ENCODE peak calls at places on chromosomes 11 and 22, in nine cellular contexts. One of them, this sample, is unnamed.

GRCh38 chr11:107293677-107294344 is 163.8 kb downstream of the CWF19L2 start:
- DNase-seq in CD8-positive, alpha-beta T cell: no peak
- DNase-seq in GM13976: no peak
- DNase-seq in fibroblast of the aortic adventitia: no peak
- DNase-seq in fibroblast of lung: peak
- DNase-seq in left ventricle myocardium inferior: no peak
- DNase-seq in astrocyte: peak
- DNase-seq in mucosa of descending colon: no peak
- DNase-seq in MM.1S: no peak
- DNase-seq in this sample: no peak

GRCh38 chr11:11415786-11416390 is 62.8 kb upstream of the CSNK2A3 start:
- DNase-seq in MM.1S: no peak
- DNase-seq in CD8-positive, alpha-beta T cell: no peak
- DNase-seq in fibroblast of the aortic adventitia: peak
- DNase-seq in fibroblast of lung: no peak
- DNase-seq in mucosa of descending colon: no peak
- DNase-seq in GM13976: no peak
- DNase-seq in left ventricle myocardium inferior: no peak
- DNase-seq in astrocyte: peak
- DNase-seq in this sample: no peak

GRCh38 chr22:38733329-38734202 is 22.2 kb downstream of the SUN2 start:
- DNase-seq in CD8-positive, alpha-beta T cell: peak
- DNase-seq in MM.1S: peak
- DNase-seq in fibroblast of lung: peak
- DNase-seq in fibroblast of the aortic adventitia: peak
- DNase-seq in left ventricle myocardium inferior: peak
- DNase-seq in astrocyte: no peak
- DNase-seq in GM13976: peak
- DNase-seq in mucosa of descending colon: peak
- DNase-seq in this sample: peak

GRCh38 chr22:27952091-27952490 is 33.0 kb upstream of the PITPNB start:
- DNase-seq in mucosa of descending colon: no peak
- DNase-seq in GM13976: no peak
- DNase-seq in MM.1S: no peak
- DNase-seq in fibroblast of lung: peak
- DNase-seq in left ventricle myocardium inferior: no peak
- DNase-seq in astrocyte: peak
- DNase-seq in fibroblast of the aortic adventitia: peak
- DNase-seq in CD8-positive, alpha-beta T cell: no peak
- DNase-seq in this sample: no peak

GRCh38 chr11:17519031-17519430 is 25.2 kb downstream of the USH1C start:
- DNase-seq in fibroblast of the aortic adventitia: no peak
- DNase-seq in CD8-positive, alpha-beta T cell: no peak
- DNase-seq in mucosa of descending colon: no peak
- DNase-seq in MM.1S: no peak
- DNase-seq in astrocyte: no peak
- DNase-seq in left ventricle myocardium inferior: no peak
- DNase-seq in fibroblast of lung: no peak
- DNase-seq in GM13976: no peak
- DNase-seq in this sample: no peak

GRCh38 chr11:128157423-128158298 is 429.7 kb downstream of the ETS1 start:
- DNase-seq in astrocyte: peak
- DNase-seq in fibroblast of the aortic adventitia: peak
- DNase-seq in fibroblast of lung: peak
- DNase-seq in mucosa of descending colon: no peak
- DNase-seq in GM13976: peak
- DNase-seq in left ventricle myocardium inferior: no peak
- DNase-seq in CD8-positive, alpha-beta T cell: peak
- DNase-seq in MM.1S: peak
- DNase-seq in this sample: peak

GRCh38 chr22:17785185-17786184 is 11.2 kb upstream of the BID start:
- DNase-seq in MM.1S: peak
- DNase-seq in left ventricle myocardium inferior: peak
- DNase-seq in CD8-positive, alpha-beta T cell: peak
- DNase-seq in astrocyte: no peak
- DNase-seq in fibroblast of lung: peak
- DNase-seq in mucosa of descending colon: peak
- DNase-seq in GM13976: peak
- DNase-seq in fibroblast of the aortic adventitia: no peak
- DNase-seq in this sample: no peak

GRCh38 chr22:37207981-37208380 is 4.3 kb downstream of the SSTR3 start:
- DNase-seq in MM.1S: no peak
- DNase-seq in fibroblast of the aortic adventitia: no peak
- DNase-seq in astrocyte: no peak
- DNase-seq in GM13976: no peak
- DNase-seq in CD8-positive, alpha-beta T cell: peak
- DNase-seq in fibroblast of lung: no peak
- DNase-seq in left ventricle myocardium inferior: no peak
- DNase-seq in mucosa of descending colon: no peak
- DNase-seq in this sample: no peak

GRCh38 chr11:17008099-17008498 is 6.1 kb downstream of the PLEKHA7 start:
- DNase-seq in mucosa of descending colon: peak
- DNase-seq in fibroblast of lung: no peak
- DNase-seq in MM.1S: no peak
- DNase-seq in left ventricle myocardium inferior: no peak
- DNase-seq in CD8-positive, alpha-beta T cell: no peak
- DNase-seq in astrocyte: no peak
- DNase-seq in fibroblast of the aortic adventitia: no peak
- DNase-seq in GM13976: no peak
- DNase-seq in this sample: no peak

GRCh38 chr11:106690923-106691322 is 327.4 kb downstream of the GUCY1A2 start:
- DNase-seq in fibroblast of the aortic adventitia: no peak
- DNase-seq in GM13976: no peak
- DNase-seq in MM.1S: no peak
- DNase-seq in CD8-positive, alpha-beta T cell: no peak
- DNase-seq in astrocyte: no peak
- DNase-seq in mucosa of descending colon: no peak
- DNase-seq in fibroblast of lung: no peak
- DNase-seq in left ventricle myocardium inferior: no peak
- DNase-seq in this sample: no peak

GRCh38 chr11:33325456-33325855 is 68.3 kb downstream of the HIPK3 start:
- DNase-seq in mucosa of descending colon: no peak
- DNase-seq in astrocyte: no peak
- DNase-seq in fibroblast of lung: no peak
- DNase-seq in CD8-positive, alpha-beta T cell: no peak
- DNase-seq in GM13976: no peak
- DNase-seq in MM.1S: no peak
- DNase-seq in left ventricle myocardium inferior: no peak
- DNase-seq in fibroblast of the aortic adventitia: no peak
- DNase-seq in this sample: no peak

GRCh38 chr11:33324211-33324985 is 67.2 kb downstream of the HIPK3 start:
- DNase-seq in MM.1S: no peak
- DNase-seq in astrocyte: no peak
- DNase-seq in CD8-positive, alpha-beta T cell: no peak
- DNase-seq in fibroblast of lung: no peak
- DNase-seq in mucosa of descending colon: no peak
- DNase-seq in fibroblast of the aortic adventitia: no peak
- DNase-seq in GM13976: no peak
- DNase-seq in left ventricle myocardium inferior: no peak
- DNase-seq in this sample: no peak

GRCh38 chr11:33321483-33321882 is 64.3 kb downstream of the HIPK3 start:
- DNase-seq in astrocyte: no peak
- DNase-seq in mucosa of descending colon: no peak
- DNase-seq in MM.1S: no peak
- DNase-seq in CD8-positive, alpha-beta T cell: no peak
- DNase-seq in left ventricle myocardium inferior: no peak
- DNase-seq in fibroblast of the aortic adventitia: no peak
- DNase-seq in GM13976: no peak
- DNase-seq in fibroblast of lung: no peak
- DNase-seq in this sample: no peak

GRCh38 chr11:33320814-33321330 is 63.7 kb downstream of the HIPK3 start:
- DNase-seq in left ventricle myocardium inferior: no peak
- DNase-seq in GM13976: no peak
- DNase-seq in CD8-positive, alpha-beta T cell: no peak
- DNase-seq in fibroblast of lung: no peak
- DNase-seq in fibroblast of the aortic adventitia: peak
- DNase-seq in MM.1S: no peak
- DNase-seq in mucosa of descending colon: no peak
- DNase-seq in astrocyte: peak
- DNase-seq in this sample: no peak

GRCh38 chr11:33323421-33323820 is 66.2 kb downstream of the HIPK3 start:
- DNase-seq in fibroblast of lung: no peak
- DNase-seq in MM.1S: no peak
- DNase-seq in astrocyte: no peak
- DNase-seq in left ventricle myocardium inferior: no peak
- DNase-seq in fibroblast of the aortic adventitia: no peak
- DNase-seq in CD8-positive, alpha-beta T cell: no peak
- DNase-seq in mucosa of descending colon: no peak
- DNase-seq in GM13976: no peak
- DNase-seq in this sample: no peak
- TF ChIP-seq CTCF in fibroblast of lung: no peak
- TF ChIP-seq CTCF in MM.1S: no peak
- TF ChIP-seq CTCF in astrocyte: no peak
- TF ChIP-seq CTCF in left ventricle myocardium inferior: peak
- TF ChIP-seq CTCF in fibroblast of the aortic adventitia: no peak
- TF ChIP-seq CTCF in CD8-positive, alpha-beta T cell: no peak
- TF ChIP-seq CTCF in mucosa of descending colon: no peak
- TF ChIP-seq CTCF in GM13976: no peak
- TF ChIP-seq CTCF in this sample: no peak

GRCh38 chr11:69102161-69102695 is 53.5 kb downstream of the TPCN2 start:
- DNase-seq in mucosa of descending colon: no peak
- DNase-seq in GM13976: no peak
- DNase-seq in left ventricle myocardium inferior: no peak
- DNase-seq in MM.1S: no peak
- DNase-seq in astrocyte: no peak
- DNase-seq in fibroblast of lung: no peak
- DNase-seq in CD8-positive, alpha-beta T cell: no peak
- DNase-seq in fibroblast of the aortic adventitia: no peak
- DNase-seq in this sample: no peak

GRCh38 chr11:69101100-69101791 is 52.5 kb downstream of the TPCN2 start:
- DNase-seq in astrocyte: peak
- DNase-seq in mucosa of descending colon: peak
- DNase-seq in MM.1S: peak
- DNase-seq in GM13976: peak
- DNase-seq in left ventricle myocardium inferior: peak
- DNase-seq in CD8-positive, alpha-beta T cell: peak
- DNase-seq in fibroblast of lung: peak
- DNase-seq in fibroblast of the aortic adventitia: peak
- DNase-seq in this sample: peak

GRCh38 chr11:69101792-69102152 is 53.0 kb downstream of the TPCN2 start:
- DNase-seq in mucosa of descending colon: no peak
- DNase-seq in GM13976: no peak
- DNase-seq in CD8-positive, alpha-beta T cell: no peak
- DNase-seq in fibroblast of lung: no peak
- DNase-seq in fibroblast of the aortic adventitia: no peak
- DNase-seq in MM.1S: no peak
- DNase-seq in left ventricle myocardium inferior: no peak
- DNase-seq in astrocyte: no peak
- DNase-seq in this sample: peak

GRCh38 chr11:69104212-69104855 is 51.4 kb upstream of the SMIM38 start:
- DNase-seq in MM.1S: no peak
- DNase-seq in astrocyte: no peak
- DNase-seq in fibroblast of lung: no peak
- DNase-seq in mucosa of descending colon: no peak
- DNase-seq in left ventricle myocardium inferior: no peak
- DNase-seq in GM13976: no peak
- DNase-seq in CD8-positive, alpha-beta T cell: no peak
- DNase-seq in fibroblast of the aortic adventitia: no peak
- DNase-seq in this sample: no peak

DNA sequence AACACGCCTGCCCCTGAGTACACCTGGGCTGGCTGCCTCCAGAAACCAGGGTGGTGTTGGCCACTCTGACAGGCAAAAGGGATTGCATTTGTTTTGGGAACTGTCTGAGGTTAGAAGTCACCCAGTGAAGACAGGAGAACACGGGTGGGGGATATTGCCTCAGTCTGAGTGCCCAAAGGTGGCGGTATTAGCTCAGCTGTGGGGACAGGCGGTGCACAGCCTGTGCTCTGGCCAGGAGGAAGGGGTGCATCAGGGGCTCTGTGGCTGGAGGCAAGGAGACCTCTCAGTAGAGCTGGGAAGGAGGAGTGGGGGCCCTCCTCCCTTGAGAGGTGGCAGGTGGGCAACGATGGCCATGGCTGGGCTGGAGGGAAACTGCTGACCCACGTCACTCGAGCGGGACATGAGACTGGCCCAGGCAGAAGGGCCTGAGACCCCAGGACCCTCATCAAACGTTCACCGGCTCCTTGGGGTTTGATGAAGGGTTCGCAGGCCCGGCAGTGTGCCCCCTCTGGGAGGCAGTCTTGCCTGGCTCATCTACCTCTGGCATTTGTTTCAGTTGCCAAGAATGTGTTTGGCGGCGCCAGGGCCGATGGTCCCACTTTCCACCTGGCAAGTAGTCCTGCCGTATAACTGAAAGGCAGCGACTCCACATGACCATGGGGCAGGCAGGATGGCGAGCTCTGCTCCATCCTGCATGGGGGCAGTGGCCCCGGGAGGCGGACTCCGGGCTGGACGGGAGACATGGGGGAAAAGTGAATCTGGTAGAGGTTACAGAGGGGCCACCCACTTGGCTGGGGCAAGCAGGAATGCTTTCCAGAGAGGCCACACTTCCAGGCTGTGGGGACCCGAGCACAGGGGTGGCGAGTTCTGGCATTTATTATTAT is 52.8 kb upstream of the SMIM38 start:
- DNase-seq in MM.1S: no peak
- DNase-seq in fibroblast of the aortic adventitia: no peak
- DNase-seq in astrocyte: no peak
- DNase-seq in fibroblast of lung: no peak
- DNase-seq in CD8-positive, alpha-beta T cell: no peak
- DNase-seq in GM13976: peak
- DNase-seq in left ventricle myocardium inferior: no peak
- DNase-seq in mucosa of descending colon: no peak
- DNase-seq in this sample: peak
- TF ChIP-seq CTCF in MM.1S: no peak
- TF ChIP-seq CTCF in fibroblast of the aortic adventitia: peak
- TF ChIP-seq CTCF in astrocyte: peak
- TF ChIP-seq CTCF in fibroblast of lung: peak
- TF ChIP-seq CTCF in CD8-positive, alpha-beta T cell: no peak
- TF ChIP-seq CTCF in GM13976: no peak
- TF ChIP-seq CTCF in left ventricle myocardium inferior: peak
- TF ChIP-seq CTCF in mucosa of descending colon: no peak
- TF ChIP-seq CTCF in this sample: peak

GRCh38 chr11:63915961-63916836 is 765 bp downstream of the RCOR2 start:
- DNase-seq in CD8-positive, alpha-beta T cell: peak
- DNase-seq in fibroblast of the aortic adventitia: peak
- DNase-seq in left ventricle myocardium inferior: peak
- DNase-seq in astrocyte: no peak
- DNase-seq in MM.1S: no peak
- DNase-seq in fibroblast of lung: peak
- DNase-seq in GM13976: peak
- DNase-seq in mucosa of descending colon: peak
- DNase-seq in this sample: no peak
- TF ChIP-seq CTCF in CD8-positive, alpha-beta T cell: peak
- TF ChIP-seq CTCF in fibroblast of the aortic adventitia: peak
- TF ChIP-seq CTCF in left ventricle myocardium inferior: peak
- TF ChIP-seq CTCF in astrocyte: peak
- TF ChIP-seq CTCF in MM.1S: peak
- TF ChIP-seq CTCF in fibroblast of lung: peak
- TF ChIP-seq CTCF in GM13976: peak
- TF ChIP-seq CTCF in mucosa of descending colon: peak
- TF ChIP-seq CTCF in this sample: peak

DNA sequence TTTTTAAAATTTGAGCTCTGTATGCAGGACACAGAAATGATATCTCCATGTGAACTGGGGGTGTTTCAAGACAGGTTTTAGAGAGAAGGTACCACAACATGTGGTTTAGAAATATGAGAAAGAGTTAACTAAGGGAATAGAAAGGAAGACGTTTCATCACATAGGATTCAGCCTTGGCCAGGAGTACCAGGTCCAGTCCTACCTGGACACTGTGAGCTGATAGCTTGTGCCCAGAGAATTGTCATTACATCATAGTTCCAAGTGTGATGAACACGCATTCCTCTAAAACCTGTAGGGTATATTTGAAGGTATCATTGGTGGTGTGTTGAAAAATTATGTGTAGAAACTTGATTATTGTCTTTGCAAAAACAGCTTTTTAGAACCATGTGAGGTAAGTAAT is 1.8 kb downstream of the SLC22A9 start:
- DNase-seq in astrocyte: no peak
- DNase-seq in fibroblast of lung: no peak
- DNase-seq in mucosa of descending colon: no peak
- DNase-seq in MM.1S: no peak
- DNase-seq in fibroblast of the aortic adventitia: no peak
- DNase-seq in CD8-positive, alpha-beta T cell: no peak
- DNase-seq in GM13976: no peak
- DNase-seq in left ventricle myocardium inferior: no peak
- DNase-seq in this sample: no peak
- TF ChIP-seq CTCF in astrocyte: no peak
- TF ChIP-seq CTCF in fibroblast of lung: no peak
- TF ChIP-seq CTCF in mucosa of descending colon: no peak
- TF ChIP-seq CTCF in MM.1S: no peak
- TF ChIP-seq CTCF in fibroblast of the aortic adventitia: no peak
- TF ChIP-seq CTCF in CD8-positive, alpha-beta T cell: no peak
- TF ChIP-seq CTCF in GM13976: no peak
- TF ChIP-seq CTCF in left ventricle myocardium inferior: no peak
- TF ChIP-seq CTCF in this sample: no peak